ENCODE peak calls at places on chromosome 6, in eight cellular contexts. One of them, this sample, is unnamed.

GRCh38 chr6:121881974-121882667 is 446.7 kb downstream of the GJA1 start:
- DNase-seq in osteoblast: no peak
- DNase-seq in posterior cingulate gyrus: no peak
- DNase-seq in Kasumi-1: no peak
- DNase-seq in stimulated activated CD4-positive, alpha-beta T cell treated with anti-CD3 and anti-CD28 coated beads, Interleukin-1b, Interleukin-23, amount 100 ng/mL, for 1 hour: no peak
- DNase-seq in CD4-positive, alpha-beta T cell: no peak
- DNase-seq in memory B cell: no peak
- DNase-seq in HepG2: no peak
- DNase-seq in this sample: no peak

GRCh38 chr6:26538936-26539615 is 910 bp downstream of the HMGN4 start:
- DNase-seq in osteoblast: no peak
- DNase-seq in posterior cingulate gyrus: no peak
- DNase-seq in stimulated activated CD4-positive, alpha-beta T cell treated with anti-CD3 and anti-CD28 coated beads, Interleukin-1b, Interleukin-23, amount 100 ng/mL, for 1 hour: no peak
- DNase-seq in Kasumi-1: no peak
- DNase-seq in memory B cell: no peak
- DNase-seq in HepG2: no peak
- DNase-seq in CD4-positive, alpha-beta T cell: no peak
- DNase-seq in this sample: no peak

GRCh38 chr6:168156742-168157265 is 77.8 kb upstream of the FRMD1 start:
- DNase-seq in HepG2: no peak
- DNase-seq in stimulated activated CD4-positive, alpha-beta T cell treated with anti-CD3 and anti-CD28 coated beads, Interleukin-1b, Interleukin-23, amount 100 ng/mL, for 1 hour: no peak
- DNase-seq in posterior cingulate gyrus: no peak
- DNase-seq in osteoblast: no peak
- DNase-seq in Kasumi-1: no peak
- DNase-seq in memory B cell: no peak
- DNase-seq in CD4-positive, alpha-beta T cell: no peak
- DNase-seq in this sample: no peak

GRCh38 chr6:10733151-10733715 is 10.4 kb downstream of the TMEM14C start:
- DNase-seq in CD4-positive, alpha-beta T cell: no peak
- DNase-seq in stimulated activated CD4-positive, alpha-beta T cell treated with anti-CD3 and anti-CD28 coated beads, Interleukin-1b, Interleukin-23, amount 100 ng/mL, for 1 hour: no peak
- DNase-seq in HepG2: no peak
- DNase-seq in Kasumi-1: no peak
- DNase-seq in posterior cingulate gyrus: no peak
- DNase-seq in osteoblast: no peak
- DNase-seq in memory B cell: no peak
- DNase-seq in this sample: no peak

GRCh38 chr6:33638581-33638980 is 17.5 kb downstream of the ITPR3 start:
- DNase-seq in stimulated activated CD4-positive, alpha-beta T cell treated with anti-CD3 and anti-CD28 coated beads, Interleukin-1b, Interleukin-23, amount 100 ng/mL, for 1 hour: no peak
- DNase-seq in HepG2: no peak
- DNase-seq in posterior cingulate gyrus: no peak
- DNase-seq in memory B cell: no peak
- DNase-seq in CD4-positive, alpha-beta T cell: no peak
- DNase-seq in Kasumi-1: no peak
- DNase-seq in osteoblast: no peak
- DNase-seq in this sample: no peak

GRCh38 chr6:12844284-12845223 is 128.0 kb downstream of the PHACTR1 start:
- DNase-seq in memory B cell: no peak
- DNase-seq in posterior cingulate gyrus: no peak
- DNase-seq in osteoblast: no peak
- DNase-seq in stimulated activated CD4-positive, alpha-beta T cell treated with anti-CD3 and anti-CD28 coated beads, Interleukin-1b, Interleukin-23, amount 100 ng/mL, for 1 hour: no peak
- DNase-seq in Kasumi-1: peak; percentile 54
- DNase-seq in CD4-positive, alpha-beta T cell: no peak
- DNase-seq in HepG2: peak; percentile 20
- DNase-seq in this sample: peak; percentile 19

GRCh38 chr6:166169549-166170421 is 2.1 kb upstream of the TBXT start:
- DNase-seq in stimulated activated CD4-positive, alpha-beta T cell treated with anti-CD3 and anti-CD28 coated beads, Interleukin-1b, Interleukin-23, amount 100 ng/mL, for 1 hour: no peak
- DNase-seq in Kasumi-1: no peak
- DNase-seq in HepG2: no peak
- DNase-seq in osteoblast: peak; percentile 62
- DNase-seq in memory B cell: no peak
- DNase-seq in CD4-positive, alpha-beta T cell: no peak
- DNase-seq in posterior cingulate gyrus: no peak
- DNase-seq in this sample: no peak

GRCh38 chr6:148723484-148723883 is 23.3 kb upstream of the UST start:
- DNase-seq in osteoblast: peak; percentile 84
- DNase-seq in HepG2: no peak
- DNase-seq in memory B cell: no peak
- DNase-seq in posterior cingulate gyrus: no peak
- DNase-seq in Kasumi-1: no peak
- DNase-seq in stimulated activated CD4-positive, alpha-beta T cell treated with anti-CD3 and anti-CD28 coated beads, Interleukin-1b, Interleukin-23, amount 100 ng/mL, for 1 hour: no peak
- DNase-seq in CD4-positive, alpha-beta T cell: no peak
- DNase-seq in this sample: no peak

GRCh38 chr6:149964243-149965190 is 774 bp downstream of the ULBP1 start:
- DNase-seq in Kasumi-1: no peak
- DNase-seq in memory B cell: peak; percentile 37
- DNase-seq in osteoblast: peak; percentile 83
- DNase-seq in HepG2: no peak
- DNase-seq in posterior cingulate gyrus: no peak
- DNase-seq in stimulated activated CD4-positive, alpha-beta T cell treated with anti-CD3 and anti-CD28 coated beads, Interleukin-1b, Interleukin-23, amount 100 ng/mL, for 1 hour: no peak
- DNase-seq in CD4-positive, alpha-beta T cell: no peak
- DNase-seq in this sample: no peak

GRCh38 chr6:72035483-72035882 is 149.1 kb downstream of the RIMS1 start:
- DNase-seq in posterior cingulate gyrus: no peak
- DNase-seq in CD4-positive, alpha-beta T cell: no peak
- DNase-seq in memory B cell: no peak
- DNase-seq in osteoblast: no peak
- DNase-seq in HepG2: no peak
- DNase-seq in stimulated activated CD4-positive, alpha-beta T cell treated with anti-CD3 and anti-CD28 coated beads, Interleukin-1b, Interleukin-23, amount 100 ng/mL, for 1 hour: no peak
- DNase-seq in Kasumi-1: no peak
- DNase-seq in this sample: no peak

GRCh38 chr6:20564269-20564668 is 30.0 kb downstream of the CDKAL1 start:
- DNase-seq in stimulated activated CD4-positive, alpha-beta T cell treated with anti-CD3 and anti-CD28 coated beads, Interleukin-1b, Interleukin-23, amount 100 ng/mL, for 1 hour: no peak
- DNase-seq in osteoblast: peak; percentile 67
- DNase-seq in CD4-positive, alpha-beta T cell: no peak
- DNase-seq in Kasumi-1: peak; percentile 46
- DNase-seq in posterior cingulate gyrus: no peak
- DNase-seq in memory B cell: peak; percentile 22
- DNase-seq in HepG2: no peak
- DNase-seq in this sample: no peak

GRCh38 chr6:43524483-43524961 is 7.6 kb downstream of the POLR1C start:
- DNase-seq in Kasumi-1: no peak
- DNase-seq in memory B cell: no peak
- DNase-seq in posterior cingulate gyrus: no peak
- DNase-seq in stimulated activated CD4-positive, alpha-beta T cell treated with anti-CD3 and anti-CD28 coated beads, Interleukin-1b, Interleukin-23, amount 100 ng/mL, for 1 hour: no peak
- DNase-seq in osteoblast: no peak
- DNase-seq in HepG2: no peak
- DNase-seq in CD4-positive, alpha-beta T cell: no peak
- DNase-seq in this sample: no peak

GRCh38 chr6:143805832-143806281 is 37.3 kb upstream of the LTV1 start:
- DNase-seq in CD4-positive, alpha-beta T cell: no peak
- DNase-seq in posterior cingulate gyrus: no peak
- DNase-seq in osteoblast: peak; percentile 43
- DNase-seq in HepG2: no peak
- DNase-seq in Kasumi-1: peak; percentile 4
- DNase-seq in memory B cell: no peak
- DNase-seq in stimulated activated CD4-positive, alpha-beta T cell treated with anti-CD3 and anti-CD28 coated beads, Interleukin-1b, Interleukin-23, amount 100 ng/mL, for 1 hour: no peak
- DNase-seq in this sample: no peak

GRCh38 chr6:70151616-70152015 is 151.3 kb downstream of the COL9A1 start:
- DNase-seq in osteoblast: no peak
- DNase-seq in Kasumi-1: no peak
- DNase-seq in CD4-positive, alpha-beta T cell: no peak
- DNase-seq in HepG2: no peak
- DNase-seq in stimulated activated CD4-positive, alpha-beta T cell treated with anti-CD3 and anti-CD28 coated beads, Interleukin-1b, Interleukin-23, amount 100 ng/mL, for 1 hour: no peak
- DNase-seq in memory B cell: no peak
- DNase-seq in posterior cingulate gyrus: no peak
- DNase-seq in this sample: no peak

GRCh38 chr6:139841794-139842215 is 467.4 kb upstream of the CITED2 start:
- DNase-seq in HepG2: no peak
- DNase-seq in stimulated activated CD4-positive, alpha-beta T cell treated with anti-CD3 and anti-CD28 coated beads, Interleukin-1b, Interleukin-23, amount 100 ng/mL, for 1 hour: no peak
- DNase-seq in osteoblast: no peak
- DNase-seq in memory B cell: peak; percentile 28
- DNase-seq in Kasumi-1: peak; percentile 64
- DNase-seq in CD4-positive, alpha-beta T cell: no peak
- DNase-seq in posterior cingulate gyrus: no peak
- DNase-seq in this sample: no peak

GRCh38 chr6:7727150-7727950 is 1.5 kb downstream of the BMP6 start:
- DNase-seq in memory B cell: no peak
- DNase-seq in osteoblast: peak; percentile 89
- DNase-seq in stimulated activated CD4-positive, alpha-beta T cell treated with anti-CD3 and anti-CD28 coated beads, Interleukin-1b, Interleukin-23, amount 100 ng/mL, for 1 hour: no peak
- DNase-seq in HepG2: no peak
- DNase-seq in CD4-positive, alpha-beta T cell: no peak
- DNase-seq in Kasumi-1: no peak
- DNase-seq in posterior cingulate gyrus: no peak
- DNase-seq in this sample: no peak

GRCh38 chr6:1436334-1437306 is 47.2 kb downstream of the FOXF2 start:
- DNase-seq in HepG2: peak; percentile 67
- DNase-seq in osteoblast: peak; percentile 95
- DNase-seq in memory B cell: peak; percentile 40
- DNase-seq in Kasumi-1: peak; percentile 73
- DNase-seq in stimulated activated CD4-positive, alpha-beta T cell treated with anti-CD3 and anti-CD28 coated beads, Interleukin-1b, Interleukin-23, amount 100 ng/mL, for 1 hour: peak; percentile 3
- DNase-seq in CD4-positive, alpha-beta T cell: peak; percentile 7
- DNase-seq in posterior cingulate gyrus: no peak
- DNase-seq in this sample: peak; percentile 64

GRCh38 chr6:117441824-117442264 is 16.1 kb upstream of the ROS1 start:
- DNase-seq in stimulated activated CD4-positive, alpha-beta T cell treated with anti-CD3 and anti-CD28 coated beads, Interleukin-1b, Interleukin-23, amount 100 ng/mL, for 1 hour: no peak
- DNase-seq in osteoblast: peak; percentile 82
- DNase-seq in CD4-positive, alpha-beta T cell: no peak
- DNase-seq in Kasumi-1: no peak
- DNase-seq in HepG2: peak; percentile 97
- DNase-seq in memory B cell: no peak
- DNase-seq in posterior cingulate gyrus: no peak
- DNase-seq in this sample: no peak

GRCh38 chr6:4446982-4447381 is 311.6 kb upstream of the ECI2 start:
- DNase-seq in CD4-positive, alpha-beta T cell: no peak
- DNase-seq in posterior cingulate gyrus: no peak
- DNase-seq in HepG2: no peak
- DNase-seq in memory B cell: no peak
- DNase-seq in Kasumi-1: peak; percentile 51
- DNase-seq in osteoblast: no peak
- DNase-seq in stimulated activated CD4-positive, alpha-beta T cell treated with anti-CD3 and anti-CD28 coated beads, Interleukin-1b, Interleukin-23, amount 100 ng/mL, for 1 hour: no peak
- DNase-seq in this sample: no peak

GRCh38 chr6:146593978-146594377 is 4.8 kb upstream of the ADGB start:
- DNase-seq in Kasumi-1: peak; percentile 44
- DNase-seq in HepG2: no peak
- DNase-seq in memory B cell: no peak
- DNase-seq in CD4-positive, alpha-beta T cell: no peak
- DNase-seq in stimulated activated CD4-positive, alpha-beta T cell treated with anti-CD3 and anti-CD28 coated beads, Interleukin-1b, Interleukin-23, amount 100 ng/mL, for 1 hour: no peak
- DNase-seq in posterior cingulate gyrus: peak; percentile 62
- DNase-seq in osteoblast: no peak
- DNase-seq in this sample: no peak

GRCh38 chr6:112223070-112223861 is 31.1 kb downstream of the LAMA4 start:
- DNase-seq in osteoblast: peak; percentile 89
- DNase-seq in posterior cingulate gyrus: no peak
- DNase-seq in CD4-positive, alpha-beta T cell: no peak
- DNase-seq in stimulated activated CD4-positive, alpha-beta T cell treated with anti-CD3 and anti-CD28 coated beads, Interleukin-1b, Interleukin-23, amount 100 ng/mL, for 1 hour: no peak
- DNase-seq in HepG2: no peak
- DNase-seq in memory B cell: no peak
- DNase-seq in Kasumi-1: no peak
- DNase-seq in this sample: no peak

GRCh38 chr6:154367839-154368695 is 11.5 kb upstream of the IPCEF1 start:
- DNase-seq in stimulated activated CD4-positive, alpha-beta T cell treated with anti-CD3 and anti-CD28 coated beads, Interleukin-1b, Interleukin-23, amount 100 ng/mL, for 1 hour: no peak
- DNase-seq in posterior cingulate gyrus: no peak
- DNase-seq in osteoblast: no peak
- DNase-seq in Kasumi-1: no peak
- DNase-seq in memory B cell: no peak
- DNase-seq in CD4-positive, alpha-beta T cell: no peak
- DNase-seq in HepG2: no peak
- DNase-seq in this sample: no peak